ENCODE peak calls at places on chromosomes 16 and 17, in seven cellular contexts. C, O, Q, D, E, S and K are unnamed samples.

GRCh38 chr17:79942011-79942405 is 93.7 kb downstream of the TBC1D16 start:
- DNase-seq in C (no peak), O (no peak), Q (no peak), D (no peak), E (no peak), S (no peak), K (no peak)

GRCh38 chr17:21389352-21389751 is 13.2 kb downstream of the KCNJ12 start:
- DNase-seq in C (no peak), O (no peak), Q (no peak), D (no peak), E (no peak), S (no peak), K (no peak)

GRCh38 chr17:40056379-40057005 is 2.3 kb upstream of the MED24 start:
- DNase-seq in C (no peak), O (no peak), Q (no peak), D (no peak), E (no peak), S (no peak), K (no peak)

GRCh38 chr16:28572659-28573510 is 19.2 kb downstream of the SGF29 start:
- DNase-seq in C (peak), O (no peak), Q (no peak), D (no peak), E (no peak), S (no peak), K (no peak)

GRCh38 chr17:10741416-10742140 is 11.8 kb upstream of the TMEM220 start:
- DNase-seq in C (no peak), O (no peak), Q (no peak), D (no peak), E (no peak), S (peak), K (no peak)

GRCh38 chr17:71437176-71437575 is 683.6 kb upstream of the SOX9 start:
- DNase-seq in C (no peak), O (no peak), Q (no peak), D (no peak), E (no peak), S (no peak), K (no peak)

GRCh38 chr16:533391-534088 is 6.0 kb downstream of the CAPN15 start:
- DNase-seq in C (peak), O (no peak), Q (no peak), D (no peak), E (no peak), S (peak), K (no peak)

GRCh38 chr16:81238296-81239011 is at the start of gene BCO1:
- DNase-seq in C (peak), O (no peak), Q (peak), D (no peak), E (peak), S (peak), K (no peak)

GRCh38 chr17:11264183-11264871 is 23.3 kb downstream of the SHISA6 start:
- DNase-seq in C (peak), O (no peak), Q (no peak), D (no peak), E (no peak), S (no peak), K (no peak)

GRCh38 chr17:9038380-9038779 is 17.1 kb downstream of the NTN1 start:
- DNase-seq in C (no peak), O (no peak), Q (no peak), D (no peak), E (no peak), S (no peak), K (no peak)

GRCh38 chr16:82657239-82657638 is 30.5 kb downstream of the CDH13 start:
- DNase-seq in C (no peak), O (no peak), Q (no peak), D (no peak), E (no peak), S (no peak), K (no peak)

GRCh38 chr16:81224836-81225235 is 13.7 kb upstream of the BCO1 start:
- DNase-seq in C (no peak), O (no peak), Q (no peak), D (no peak), E (no peak), S (no peak), K (no peak)

GRCh38 chr17:1929896-1930750 is 95.0 kb downstream of the RTN4RL1 start:
- DNase-seq in C (no peak), O (no peak), Q (no peak), D (no peak), E (no peak), S (no peak), K (no peak)

GRCh38 chr17:44533533-44534246 is 23.6 kb upstream of the FZD2 start:
- DNase-seq in C (peak), O (peak), Q (peak), D (peak), E (peak), S (peak), K (peak)

GRCh38 chr17:78315355-78316114 is 44.3 kb downstream of the SOCS3 start:
- DNase-seq in C (peak), O (no peak), Q (no peak), D (peak), E (peak), S (peak), K (no peak)